ENCODE peak calls at places on chromosomes 4 and X, in ten cellular contexts. P, Y, J, W, H, G, R, U, D and K are unnamed samples.

GRCh38 chr4:85821688-85822087 is 346.7 kb downstream of the ARHGAP24 start:
- DNase-seq in P (no peak), Y (no peak), J (no peak), W (no peak), H (no peak), G (no peak), R (no peak), U (no peak), D (no peak), K (no peak)

GRCh38 chrX:78514852-78515251 is 144.3 kb downstream of the RTL3 start:
- DNase-seq in P (no peak), Y (no peak), J (no peak), W (peak; percentile 58), H (no peak), G (no peak), R (no peak), U (no peak), D (no peak), K (no peak)

GRCh38 chr4:31349907-31350306 is 629.7 kb downstream of the PCDH7 start:
- DNase-seq in P (no peak), Y (no peak), J (no peak), W (no peak), H (no peak), G (no peak), R (no peak), U (no peak), D (no peak), K (no peak)

GRCh38 chrX:149004936-149005335 is 500.2 kb downstream of the IDS start:
- DNase-seq in P (no peak), Y (no peak), J (no peak), W (peak; percentile 3), H (no peak), G (no peak), R (no peak), U (no peak), D (no peak), K (no peak)

GRCh38 chrX:135194684-135195083 is 23.5 kb upstream of the CT55 start:
- DNase-seq in P (no peak), Y (no peak), J (no peak), W (peak; percentile 53), H (no peak), G (no peak), R (no peak), U (no peak), D (no peak), K (no peak)

GRCh38 chr4:94758141-94758699 is 465 bp downstream of the BMPR1B start:
- DNase-seq in P (no peak), Y (peak; percentile 12), J (no peak), W (peak; percentile 69), H (no peak), G (no peak), R (no peak), U (peak; percentile 13), D (no peak), K (no peak)

GRCh38 chrX:6708041-6708440 is 173.1 kb upstream of the VCX3A start:
- DNase-seq in P (no peak), Y (no peak), J (no peak), W (peak; percentile 8), H (no peak), G (no peak), R (no peak), U (no peak), D (no peak), K (no peak)

GRCh38 chr4:84159767-84160166 is 339.3 kb downstream of the NKX6-1 start:
- DNase-seq in P (no peak), Y (no peak), J (no peak), W (peak; percentile 62), H (no peak), G (no peak), R (no peak), U (no peak), D (no peak), K (no peak)

GRCh38 chr4:163395758-163396157 is 52.1 kb downstream of the NPY5R start:
- DNase-seq in P (no peak), Y (no peak), J (no peak), W (no peak), H (no peak), G (no peak), R (no peak), U (no peak), D (no peak), K (no peak)

GRCh38 chr4:168514249-168514852 is 17.5 kb downstream of the PALLD start:
- DNase-seq in P (no peak), Y (no peak), J (no peak), W (no peak), H (no peak), G (no peak), R (no peak), U (no peak), D (no peak), K (no peak)

GRCh38 chr4:151540728-151541437 is 131.9 kb downstream of the FHIP1A start:
- DNase-seq in P (no peak), Y (no peak), J (peak; percentile 51), W (no peak), H (no peak), G (no peak), R (no peak), U (peak; percentile 43), D (peak; percentile 68), K (peak; percentile 35)

GRCh38 chrX:100819534-100819836 is 706 bp upstream of the CSTF2 start:
- DNase-seq in P (peak; percentile 8), Y (no peak), J (no peak), W (no peak), H (no peak), G (peak; percentile 18), R (no peak), U (no peak), D (no peak), K (no peak)

GRCh38 chr4:118086334-118086733 is 52.0 kb downstream of the NDST3 start:
- DNase-seq in P (no peak), Y (peak; percentile 13), J (no peak), W (peak; percentile 29), H (no peak), G (no peak), R (no peak), U (no peak), D (peak; percentile 31), K (peak; percentile 13)

GRCh38 chr4:8274772-8275241 is 5.3 kb downstream of the HTRA3 start:
- DNase-seq in P (no peak), Y (no peak), J (peak; percentile 65), W (peak; percentile 53), H (no peak), G (no peak), R (no peak), U (peak; percentile 74), D (peak; percentile 92), K (peak; percentile 71)

GRCh38 chrX:41250867-41251266 is 83.1 kb upstream of the DDX3X start:
- DNase-seq in P (no peak), Y (no peak), J (no peak), W (no peak), H (no peak), G (no peak), R (no peak), U (no peak), D (no peak), K (no peak)

GRCh38 chr4:57080781-57081650 is 29.2 kb downstream of the IGFBP7 start:
- DNase-seq in P (no peak), Y (no peak), J (no peak), W (no peak), H (no peak), G (no peak), R (no peak), U (no peak), D (peak; percentile 97), K (peak; percentile 95)

GRCh38 chr4:124610214-124610613 is 102.3 kb downstream of the ANKRD50 start:
- DNase-seq in P (no peak), Y (no peak), J (no peak), W (peak; percentile 11), H (no peak), G (no peak), R (no peak), U (no peak), D (no peak), K (no peak)

GRCh38 chr4:38333219-38333618 is 330.8 kb upstream of the KLF3 start:
- DNase-seq in P (no peak), Y (no peak), J (no peak), W (no peak), H (no peak), G (no peak), R (no peak), U (no peak), D (no peak), K (no peak)

GRCh38 chr4:85745939-85746338 is 271.0 kb downstream of the ARHGAP24 start:
- DNase-seq in P (no peak), Y (no peak), J (no peak), W (no peak), H (no peak), G (no peak), R (no peak), U (no peak), D (no peak), K (no peak)

GRCh38 chrX:97790850-97791249 is 907.1 kb downstream of the RPA4 start:
- DNase-seq in P (no peak), Y (no peak), J (no peak), W (no peak), H (no peak), G (no peak), R (no peak), U (no peak), D (no peak), K (no peak)

GRCh38 chrX:39855748-39856129 is 242.0 kb downstream of the BCOR start:
- DNase-seq in P (peak; percentile 63), Y (peak; percentile 89), J (no peak), W (peak; percentile 48), H (peak; percentile 29), G (peak; percentile 13), R (peak; percentile 25), U (peak; percentile 62), D (no peak), K (no peak)

GRCh38 chrX:40734956-40735317 is 405 bp downstream of the MED14 start:
- DNase-seq in P (peak; percentile 1), Y (peak; percentile 42), J (no peak), W (peak; percentile 41), H (no peak), G (no peak), R (peak; percentile 8), U (peak; percentile 37), D (no peak), K (no peak)

GRCh38 chr4:119238068-119238722 is 25.7 kb downstream of the USP53 start:
- DNase-seq in P (peak; percentile 12), Y (peak; percentile 54), J (no peak), W (no peak), H (no peak), G (no peak), R (no peak), U (no peak), D (no peak), K (no peak)

GRCh38 chr4:70183168-70183939 is 12.2 kb upstream of the ODAM start:
- DNase-seq in P (peak; percentile 5), Y (peak; percentile 12), J (no peak), W (peak; percentile 51), H (no peak), G (no peak), R (no peak), U (peak; percentile 7), D (no peak), K (no peak)

GRCh38 chr4:88846232-88846790 is 148.7 kb upstream of the NAP1L5 start:
- DNase-seq in P (no peak), Y (no peak), J (no peak), W (no peak), H (no peak), G (no peak), R (no peak), U (no peak), D (no peak), K (no peak)

GRCh38 chr4:16516796-16517413 is 290.6 kb upstream of the TAPT1 start:
- DNase-seq in P (no peak), Y (no peak), J (no peak), W (peak; percentile 26), H (no peak), G (no peak), R (no peak), U (no peak), D (peak; percentile 80), K (no peak)